ENCODE peak calls at places on chromosomes 3 and 15, in seven cellular contexts. V is PC-3; E is foreskin fibroblast; G is tibial nerve; L is colonic mucosa; M is CD8-positive, alpha-beta T cell; R is uterus. F is an unnamed sample.

GRCh38 chr3:184368116-184368803 is 6.8 kb downstream of the POLR2H start:
- DNase-seq in V (no peak), E (no peak), G (no peak), L (no peak), M (no peak), R (no peak), F (no peak)

GRCh38 chr3:105526349-105527111 is 159.8 kb downstream of the ALCAM start:
- DNase-seq in V (peak; percentile 85), E (peak; percentile 26), G (no peak), L (no peak), M (no peak), R (no peak), F (no peak)

GRCh38 chr3:80533553-80533952 is 765.8 kb upstream of the ROBO1 start:
- DNase-seq in V (peak; percentile 46), E (no peak), G (no peak), L (no peak), M (no peak), R (no peak), F (no peak)

GRCh38 chr3:71154846-71155245 is 428.7 kb downstream of the FOXP1 start:
- DNase-seq in V (no peak), E (no peak), G (no peak), L (no peak), M (no peak), R (no peak), F (no peak)

GRCh38 chr15:70101459-70102113 is 3.9 kb upstream of the TLE3 start:
- DNase-seq in V (peak; percentile 79), E (peak; percentile 81), G (peak; percentile 59), L (peak; percentile 74), M (no peak), R (peak; percentile 53), F (no peak)

GRCh38 chr3:100465871-100466777 is 26.3 kb upstream of the TMEM45A start:
- DNase-seq in V (no peak), E (no peak), G (no peak), L (no peak), M (no peak), R (no peak), F (peak; percentile 30)

GRCh38 chr3:126484662-126485061 is 9.0 kb upstream of the ZXDC start:
- DNase-seq in V (no peak), E (no peak), G (no peak), L (no peak), M (no peak), R (no peak), F (no peak)

GRCh38 chr15:98997755-98998154 is 9.8 kb downstream of the PGPEP1L start:
- DNase-seq in V (no peak), E (no peak), G (no peak), L (no peak), M (no peak), R (no peak), F (no peak)

GRCh38 chr3:51371943-51372557 is 13.0 kb upstream of the MANF start:
- DNase-seq in V (peak; percentile 95), E (peak; percentile 58), G (peak; percentile 83), L (peak; percentile 67), M (peak; percentile 65), R (no peak), F (peak; percentile 72)

GRCh38 chr3:108036401-108036800 is 54.4 kb downstream of the CD47 start:
- DNase-seq in V (no peak), E (peak; percentile 14), G (no peak), L (no peak), M (no peak), R (no peak), F (no peak)

GRCh38 chr3:6066397-6066796 is 794.5 kb upstream of the GRM7 start:
- DNase-seq in V (no peak), E (no peak), G (no peak), L (no peak), M (no peak), R (no peak), F (no peak)

GRCh38 chr3:41199866-41200668 is 762 bp downstream of the CTNNB1 start:
- DNase-seq in V (peak; percentile 46), E (no peak), G (peak; percentile 38), L (peak; percentile 46), M (no peak), R (no peak), F (peak; percentile 62)

GRCh38 chr3:58013973-58014649 is 5.9 kb downstream of the FLNB start:
- DNase-seq in V (no peak), E (peak; percentile 95), G (peak; percentile 64), L (no peak), M (no peak), R (peak; percentile 74), F (no peak)

GRCh38 chr15:92495468-92495867 is 101.8 kb downstream of the ST8SIA2 start:
- DNase-seq in V (no peak), E (no peak), G (no peak), L (no peak), M (no peak), R (no peak), F (no peak)

GRCh38 chr15:89768071-89768500 is 8.0 kb upstream of the MESP2 start:
- DNase-seq in V (no peak), E (peak; percentile 69), G (peak; percentile 61), L (peak; percentile 55), M (no peak), R (no peak), F (no peak)

GRCh38 chr15:96728591-96728990 is 398.1 kb downstream of the NR2F2 start:
- DNase-seq in V (no peak), E (no peak), G (no peak), L (no peak), M (no peak), R (no peak), F (no peak)

GRCh38 chr3:187922704-187923393 is 177.6 kb upstream of the BCL6 start:
- DNase-seq in V (peak; percentile 63), E (peak; percentile 51), G (no peak), L (no peak), M (no peak), R (no peak), F (no peak)

GRCh38 chr15:42730135-42730534 is 6.8 kb downstream of the CDAN1 start:
- DNase-seq in V (no peak), E (no peak), G (no peak), L (no peak), M (no peak), R (no peak), F (no peak)

DNA sequence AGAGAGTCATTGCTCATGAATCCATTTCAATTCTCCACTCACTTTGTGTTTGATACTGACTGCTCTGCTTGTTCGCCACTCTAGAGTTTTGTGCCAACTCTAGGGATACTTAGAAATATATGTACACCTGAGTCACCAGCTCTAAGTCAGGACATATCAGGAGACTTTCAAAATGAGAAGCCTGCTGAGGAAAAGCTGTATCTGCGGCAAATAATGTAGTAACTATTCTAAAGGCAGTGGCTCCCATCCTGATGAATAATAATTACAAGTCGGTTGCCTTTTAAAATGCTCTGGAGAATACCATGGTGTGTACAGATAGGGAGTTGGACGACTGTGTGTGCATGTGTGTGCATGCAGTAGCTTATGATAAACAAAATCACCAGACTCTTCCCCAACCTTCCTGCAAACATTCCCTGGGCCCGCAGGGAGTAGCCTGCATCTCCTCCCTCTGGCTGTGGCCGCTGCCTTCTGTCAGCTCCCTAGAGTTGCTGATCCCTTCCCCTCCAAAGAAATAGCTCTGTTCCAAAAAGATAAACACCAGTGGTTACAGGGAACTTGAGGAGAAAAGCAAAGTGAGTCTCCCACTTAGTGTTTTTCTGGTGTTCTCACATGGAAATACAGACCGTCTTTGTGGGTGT is 346.3 kb upstream of the UMPS start:
- DNase-seq in V (peak; percentile 15), E (no peak), G (no peak), L (no peak), M (no peak), R (no peak), F (no peak)
- TF ChIP-seq CTCF in V (no peak), E (no peak), G (no peak), L (no peak), M (no peak), R (no peak), F (no peak)

DNA sequence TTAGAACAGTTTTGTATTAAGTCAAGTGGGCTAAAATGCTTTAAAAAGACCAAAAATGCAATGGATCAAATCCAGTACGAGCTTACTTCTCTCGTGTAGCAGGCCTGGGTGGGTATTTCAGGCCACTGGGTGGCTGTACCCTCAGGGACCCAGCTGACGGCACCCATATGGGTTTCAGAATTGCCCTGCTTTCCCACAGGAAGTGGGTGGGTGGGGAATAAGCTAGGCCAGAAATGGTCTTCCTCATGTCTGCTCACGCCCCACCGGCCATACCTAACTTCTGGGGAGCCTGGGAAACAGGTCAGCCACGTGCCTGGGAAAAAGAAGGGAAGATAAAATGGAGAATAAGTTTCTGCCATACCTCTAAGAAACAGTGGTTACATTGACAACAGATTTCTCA is 20.3 kb downstream of the GPR160 start:
- DNase-seq in V (no peak), E (no peak), G (no peak), L (peak; percentile 14), M (no peak), R (no peak), F (peak; percentile 72)
- H3K4me3 ChIP-seq in V (no peak overlapping the region), E (no peak overlapping the region), G (no peak overlapping the region), L (no peak overlapping the region), M (no peak overlapping the region), R (no peak overlapping the region), F (peak overlapping the region; percentile 61)

DNA sequence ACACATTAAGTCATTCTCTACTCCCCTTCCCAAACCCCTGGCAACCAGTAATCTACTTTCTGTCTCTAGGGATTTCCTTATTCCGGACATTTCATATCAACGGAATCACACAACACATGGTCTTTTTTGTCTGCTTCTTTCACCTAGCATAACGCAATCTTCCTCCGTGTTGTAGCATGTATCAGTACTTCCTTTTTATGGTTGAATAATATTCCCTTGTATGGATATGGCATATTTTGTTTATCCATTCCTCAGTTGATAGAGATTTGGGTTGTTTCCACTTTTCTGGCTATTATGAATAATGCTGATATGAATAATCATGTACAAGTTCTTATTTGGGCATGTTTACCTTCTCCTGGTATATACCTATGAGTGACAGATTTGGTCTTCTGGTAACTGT is 63.1 kb downstream of the TRANK1 start:
- DNase-seq in V (no peak), E (no peak), G (no peak), L (no peak), M (no peak), R (no peak), F (no peak)
- TF ChIP-seq CTCF in V (no peak), E (no peak), G (no peak), L (no peak), M (no peak), R (no peak), F (no peak)

GRCh38 chr15:51168700-51169099 is 74.0 kb upstream of the TNFAIP8L3 start:
- DNase-seq in V (no peak), E (no peak), G (no peak), L (no peak), M (no peak), R (no peak), F (no peak)

GRCh38 chr15:51160484-51160883 is 65.8 kb upstream of the TNFAIP8L3 start:
- DNase-seq in V (no peak), E (no peak), G (no peak), L (no peak), M (no peak), R (no peak), F (no peak)

GRCh38 chr15:51161491-51162260 is 67.0 kb upstream of the TNFAIP8L3 start:
- DNase-seq in V (no peak), E (peak; percentile 40), G (no peak), L (no peak), M (no peak), R (no peak), F (no peak)

GRCh38 chr15:51162865-51163762 is 68.4 kb upstream of the TNFAIP8L3 start:
- DNase-seq in V (peak; percentile 75), E (peak; percentile 49), G (peak; percentile 85), L (peak; percentile 73), M (peak; percentile 60), R (peak; percentile 69), F (peak; percentile 72)

DNA sequence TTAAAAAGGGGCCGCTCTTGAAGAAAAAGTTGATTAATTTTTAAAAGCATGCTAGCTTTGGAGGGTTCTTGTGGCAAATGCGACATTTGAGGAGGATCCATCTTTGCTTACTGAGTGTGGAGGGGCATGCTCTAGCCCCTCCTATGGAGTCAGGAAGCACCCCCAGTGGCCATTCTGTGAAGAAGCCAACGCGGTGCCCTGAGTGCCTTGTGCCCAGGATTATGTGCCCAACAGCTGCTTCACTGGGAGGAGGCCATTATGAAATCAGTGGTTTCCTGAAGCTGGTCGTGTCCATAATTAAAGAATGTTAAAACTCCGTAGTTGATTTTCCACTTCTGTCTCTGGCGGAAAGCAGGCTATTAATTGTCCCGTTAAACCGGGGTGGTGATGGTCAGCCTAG is 69.1 kb upstream of the TNFAIP8L3 start:
- DNase-seq in V (no peak), E (no peak), G (no peak), L (no peak), M (no peak), R (no peak), F (no peak)
- H3K4me3 ChIP-seq in V (no peak overlapping the region), E (no peak overlapping the region), G (no peak overlapping the region), L (no peak overlapping the region), M (no peak overlapping the region), R (no peak overlapping the region), F (no peak overlapping the region)

F was measured in GM12865.